ENCODE peak calls at places on chromosomes 1 and 21, in four cellular contexts. T is small intestine, W is left lung, E is upper lobe of right lung. Q is an unnamed sample. For H3K9me3, the result is how much of the 10 kb centered on the place peaks cover.

GRCh38 chr21:45549670-45550463 is 7.6 kb upstream of the SLC19A1 start:
- DNase-seq in T (no peak), W (peak), E (peak), Q (peak)

GRCh38 chr1:201153474-201154388 is 543 bp downstream of the TMEM9 start:
- DNase-seq in T (no peak), W (peak), E (no peak), Q (no peak)

GRCh38 chr1:158752155-158752712 is 2.3 kb upstream of the OR6K6 start:
- DNase-seq in T (no peak), W (no peak), E (no peak), Q (no peak)

GRCh38 chr1:155598842-155599331 is 11.1 kb upstream of the MSTO1 start:
- DNase-seq in T (peak), W (no peak), E (no peak), Q (no peak)

GRCh38 chr1:59685101-59685500 is 129.6 kb upstream of the HOOK1 start:
- DNase-seq in T (no peak), W (no peak), E (no peak), Q (no peak)

GRCh38 chr1:215501496-215501895 is 65.6 kb upstream of the KCTD3 start:
- DNase-seq in T (no peak), W (no peak), E (no peak), Q (no peak)

GRCh38 chr1:175132456-175132855 is 60.1 kb downstream of the KIAA0040 start:
- DNase-seq in T (no peak), W (no peak), E (no peak), Q (no peak)

GRCh38 chr21:43187715-43188114 is 18.9 kb downstream of the CRYAA start:
- DNase-seq in T (no peak), W (peak), E (no peak), Q (no peak)

GRCh38 chr1:19596065-19596718 is 47.9 kb upstream of the NBL1 start:
- DNase-seq in T (peak), W (no peak), E (no peak), Q (no peak)

GRCh38 chr1:246492611-246493245 is 14.4 kb downstream of the SMYD3 start:
- DNase-seq in T (peak), W (peak), E (peak), Q (no peak)

GRCh38 chr1:18480315-18481189 is at the start of gene KLHDC7A:
- DNase-seq in T (peak), W (peak), E (peak), Q (peak)

GRCh38 chr1:244113532-244114320 is 62.6 kb downstream of the ZBTB18 start:
- DNase-seq in T (no peak), W (no peak), E (no peak), Q (no peak)

GRCh38 chr1:29786791-29787732 is 550.7 kb downstream of the PTPRU start:
- DNase-seq in T (no peak), W (no peak), E (no peak), Q (no peak)

GRCh38 chr1:41880261-41880660 is 38.5 kb downstream of the HIVEP3 start:
- DNase-seq in T (no peak), W (no peak), E (no peak), Q (no peak)

DNA sequence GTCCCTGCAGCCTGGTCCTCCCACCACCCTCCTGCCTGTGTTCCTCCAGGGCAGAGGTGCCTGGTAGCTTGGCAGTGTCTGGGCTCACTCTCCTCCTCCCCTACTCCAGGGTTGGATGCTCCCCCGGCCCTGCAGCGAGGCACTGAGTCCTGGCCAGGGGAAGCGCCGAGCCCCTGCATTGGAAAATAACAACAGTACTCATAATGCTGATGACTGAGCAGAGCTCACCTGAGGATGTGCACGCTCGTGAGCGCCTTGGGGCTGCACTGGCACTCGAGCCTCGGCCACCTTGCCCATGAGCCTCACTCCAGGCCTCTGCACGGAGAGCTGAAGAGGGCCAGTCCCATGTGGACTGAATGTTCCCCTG is 6.0 kb upstream of the ACTRT2 start:
- DNase-seq in T (no peak), W (peak), E (no peak), Q (no peak)
- H3K9me3 ChIP-seq in T (under half), W (under half), E (under half), Q (under half)

GRCh38 chr1:40478276-40478675 is 1.2 kb downstream of the ZFP69 start:
- DNase-seq in T (no peak), W (no peak), E (no peak), Q (no peak)
- H3K9me3 ChIP-seq in T (under half), W (under half), E (under half), Q (under half)

GRCh38 chr1:227632325-227632724 is 69.0 kb downstream of the ZNF678 start:
- DNase-seq in T (no peak), W (no peak), E (no peak), Q (no peak)

GRCh38 chr1:227635596-227635995 is 72.2 kb downstream of the ZNF678 start:
- DNase-seq in T (no peak), W (no peak), E (no peak), Q (no peak)
- H3K9me3 ChIP-seq in T (under half), W (half or more), E (half or more), Q (half or more)

DNA sequence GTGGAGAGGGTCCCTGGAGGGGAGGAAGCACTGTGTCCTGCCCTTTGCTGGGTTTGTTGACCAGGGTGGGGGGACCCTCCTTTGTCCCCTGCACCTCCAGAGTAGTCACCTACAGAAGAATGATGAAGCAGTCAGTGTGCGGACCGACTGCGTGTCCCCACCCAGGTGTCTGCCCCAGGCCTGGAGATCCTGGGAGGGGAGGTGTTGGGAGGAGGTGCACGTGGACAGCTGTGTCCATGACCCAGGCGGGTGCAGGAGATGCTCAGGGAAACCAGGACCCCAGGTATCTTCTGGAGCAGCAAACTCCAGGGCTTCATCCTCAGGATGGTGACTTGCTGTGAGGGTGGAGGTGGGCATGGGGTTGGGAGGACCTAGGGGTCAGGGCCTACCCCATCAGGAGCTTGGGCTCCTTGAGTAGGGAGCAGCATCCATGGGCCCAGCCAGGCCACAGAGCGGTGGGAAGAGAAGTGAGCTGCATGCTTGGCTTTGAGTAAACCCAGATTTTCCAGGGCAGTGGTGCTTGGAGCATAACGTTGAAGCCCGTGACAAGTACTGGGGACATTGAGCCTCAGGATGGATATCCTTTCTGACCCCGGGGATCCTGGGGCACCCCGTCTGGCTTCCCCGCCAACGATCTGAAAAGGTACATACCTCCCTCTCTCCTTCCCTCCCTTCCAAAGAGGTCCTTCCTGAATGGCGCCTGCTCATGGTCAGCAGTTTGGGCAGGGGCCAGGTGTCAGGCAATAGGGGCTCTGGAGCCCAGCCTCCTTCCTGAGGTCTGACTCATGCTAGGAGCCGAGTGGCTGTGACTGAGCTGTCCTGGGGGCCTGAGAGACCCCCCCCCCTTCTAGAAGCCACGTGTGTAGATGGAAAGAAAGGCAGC is 13.7 kb downstream of the ACTRT2 start:
- DNase-seq in T (no peak), W (peak), E (peak), Q (no peak)
- H3K9me3 ChIP-seq in T (under half), W (under half), E (under half), Q (under half)

DNA sequence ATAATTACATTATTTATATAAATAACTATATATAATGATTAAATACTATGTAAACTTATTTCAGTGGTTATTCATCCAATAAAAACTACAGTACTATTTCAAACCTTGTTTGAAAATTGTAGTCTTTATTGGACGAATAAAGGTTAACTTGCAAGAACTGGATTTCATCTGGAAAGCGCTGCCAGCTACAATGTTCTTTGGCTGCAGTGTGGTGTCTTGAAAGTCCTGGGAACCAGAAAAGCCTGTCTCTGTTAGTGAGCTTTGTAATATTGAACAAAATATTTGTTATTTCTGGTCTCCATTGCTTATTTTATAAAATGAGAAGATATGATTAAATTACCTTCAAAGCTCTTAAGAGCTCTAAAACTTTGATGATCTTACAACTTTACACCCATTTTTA is 763.6 kb downstream of the ADGRL2 start:
- DNase-seq in T (no peak), W (no peak), E (no peak), Q (no peak)
- H3K9me3 ChIP-seq in T (under half), W (under half), E (under half), Q (under half)

GRCh38 chr21:22762463-22762862 is 1764.3 kb downstream of the NCAM2 start:
- DNase-seq in T (no peak), W (no peak), E (no peak), Q (no peak)
- H3K9me3 ChIP-seq in T (under half), W (under half), E (under half), Q (under half)

GRCh38 chr1:152442765-152443164 is 28.7 kb upstream of the CRNN start:
- DNase-seq in T (no peak), W (no peak), E (no peak), Q (no peak)
- H3K9me3 ChIP-seq in T (under half), W (under half), E (under half), Q (under half)